ENCODE peak calls at places on chromosome 1, in eight cellular contexts. L is cardiac fibroblast, F is fibroblast of lung, U is HFF-Myc, I is PC-3, Q is mesothelial cell of epicardium, A is B cell, H is Caco-2. X is an unnamed sample.
A peak's percentile ranks its signal among the peaks of the same experiment; 100 is the strongest.

GRCh38 chr1:23865543-23865930 is 2.6 kb downstream of the FUCA1 start:
- DNase-seq in L (peak; percentile 52), F (peak; percentile 10), U (peak; percentile 48), I (peak; percentile 91), Q (no peak), A (no peak), H (no peak), X (no peak)

GRCh38 chr1:20785907-20786309 is 1.2 kb downstream of the HP1BP3 start:
- DNase-seq in L (peak; percentile 6), F (peak; percentile 11), U (no peak), I (peak; percentile 4), Q (no peak), A (peak; percentile 45), H (no peak), X (no peak)

GRCh38 chr1:19495816-19496528 is 10.6 kb upstream of the CAPZB start:
- DNase-seq in L (peak; percentile 36), F (peak; percentile 69), U (no peak), I (no peak), Q (no peak), A (no peak), H (no peak), X (no peak)

GRCh38 chr1:58392083-58392482 is 154.4 kb downstream of the OMA1 start:
- DNase-seq in L (no peak), F (no peak), U (no peak), I (no peak), Q (no peak), A (peak; percentile 77), H (no peak), X (no peak)

GRCh38 chr1:45134468-45134873 is 71.9 kb downstream of the ZSWIM5 start:
- DNase-seq in L (no peak), F (no peak), U (no peak), I (no peak), Q (no peak), A (no peak), H (no peak), X (no peak)

GRCh38 chr1:58592521-58593134 is 15.6 kb upstream of the TACSTD2 start:
- DNase-seq in L (peak; percentile 92), F (peak; percentile 89), U (peak; percentile 65), I (peak; percentile 85), Q (no peak), A (no peak), H (no peak), X (no peak)

GRCh38 chr1:201017828-201018163 is 5.7 kb downstream of the KIF21B start:
- DNase-seq in L (no peak), F (no peak), U (no peak), I (no peak), Q (no peak), A (no peak), H (no peak), X (no peak)

GRCh38 chr1:223031690-223032601 is 111.1 kb downstream of the TLR5 start:
- DNase-seq in L (peak; percentile 78), F (peak; percentile 31), U (no peak), I (peak; percentile 50), Q (no peak), A (no peak), H (no peak), X (no peak)

GRCh38 chr1:19786988-19787423 is 12.7 kb downstream of the TMCO4 start:
- DNase-seq in L (no peak), F (no peak), U (no peak), I (peak; percentile 59), Q (peak; percentile 59), A (no peak), H (peak; percentile 49), X (no peak)

DNA sequence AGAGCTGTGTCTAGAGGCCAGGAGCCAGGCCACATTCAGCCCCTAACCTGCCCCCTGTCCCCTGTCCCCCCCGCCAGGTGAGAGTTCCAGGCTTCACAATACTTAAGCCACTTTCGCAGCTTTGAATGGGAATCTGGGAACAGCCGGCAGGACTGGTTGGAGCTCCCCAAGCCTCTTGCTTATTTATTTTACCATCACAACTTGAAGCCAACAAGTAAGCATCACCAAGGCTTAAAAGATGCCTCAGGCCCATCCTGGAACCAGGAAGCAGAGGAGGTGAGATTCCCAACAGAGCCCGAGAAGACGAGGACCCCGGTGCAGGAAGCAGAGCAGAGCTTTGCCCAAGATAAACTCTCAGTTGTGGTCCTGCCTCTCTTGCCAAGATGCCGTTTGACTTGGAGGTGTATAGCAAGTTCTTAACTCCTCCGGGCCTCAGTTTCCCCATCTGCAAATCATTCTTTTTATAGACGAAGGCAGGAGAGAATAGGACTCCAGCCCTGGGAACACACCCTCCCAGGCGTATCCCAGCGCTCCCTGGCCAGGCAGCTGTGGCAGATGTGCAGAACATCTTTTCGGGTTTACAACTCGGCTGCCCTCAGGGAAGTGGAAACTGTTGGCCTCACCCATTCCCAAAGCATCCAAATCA is 66.8 kb upstream of the SLC25A33 start:
- DNase-seq in L (no peak), F (no peak), U (no peak), I (no peak), Q (no peak), A (no peak), H (no peak), X (no peak)
- TF ChIP-seq CTCF in L (no peak), F (no peak), U (no peak), I (no peak), Q (no peak), A (no peak), H (no peak), X (no peak)

GRCh38 chr1:5447479-5448070 is 544.6 kb downstream of the NPHP4 start:
- DNase-seq in L (no peak), F (no peak), U (no peak), I (no peak), Q (no peak), A (no peak), H (no peak), X (no peak)

GRCh38 chr1:5444365-5444890 is 547.8 kb downstream of the NPHP4 start:
- DNase-seq in L (no peak), F (no peak), U (no peak), I (no peak), Q (no peak), A (no peak), H (no peak), X (no peak)

GRCh38 chr1:5451671-5452070 is 540.6 kb downstream of the NPHP4 start:
- DNase-seq in L (no peak), F (no peak), U (no peak), I (no peak), Q (no peak), A (no peak), H (no peak), X (no peak)

GRCh38 chr1:5448486-5448885 is 543.7 kb downstream of the NPHP4 start:
- DNase-seq in L (no peak), F (no peak), U (no peak), I (no peak), Q (no peak), A (no peak), H (no peak), X (no peak)
- TF ChIP-seq CTCF in L (no peak), F (no peak), U (no peak), I (no peak), Q (no peak), A (no peak), H (no peak), X (no peak)

GRCh38 chr1:66220477-66220876 is 313.5 kb upstream of the SGIP1 start:
- DNase-seq in L (no peak), F (no peak), U (no peak), I (no peak), Q (no peak), A (no peak), H (no peak), X (no peak)

GRCh38 chr1:66214901-66215300 is 319.1 kb upstream of the SGIP1 start:
- DNase-seq in L (no peak), F (no peak), U (no peak), I (no peak), Q (no peak), A (no peak), H (no peak), X (no peak)

GRCh38 chr1:66217021-66217420 is 316.9 kb upstream of the SGIP1 start:
- DNase-seq in L (no peak), F (peak; percentile 28), U (no peak), I (peak; percentile 56), Q (no peak), A (no peak), H (no peak), X (no peak)

GRCh38 chr1:66217561-66217960 is 316.4 kb upstream of the SGIP1 start:
- DNase-seq in L (no peak), F (no peak), U (no peak), I (no peak), Q (no peak), A (no peak), H (no peak), X (no peak)
- TF ChIP-seq CTCF in L (no peak), F (no peak), U (no peak), I (no peak), Q (no peak), A (no peak), H (no peak), X (no peak)

DNA sequence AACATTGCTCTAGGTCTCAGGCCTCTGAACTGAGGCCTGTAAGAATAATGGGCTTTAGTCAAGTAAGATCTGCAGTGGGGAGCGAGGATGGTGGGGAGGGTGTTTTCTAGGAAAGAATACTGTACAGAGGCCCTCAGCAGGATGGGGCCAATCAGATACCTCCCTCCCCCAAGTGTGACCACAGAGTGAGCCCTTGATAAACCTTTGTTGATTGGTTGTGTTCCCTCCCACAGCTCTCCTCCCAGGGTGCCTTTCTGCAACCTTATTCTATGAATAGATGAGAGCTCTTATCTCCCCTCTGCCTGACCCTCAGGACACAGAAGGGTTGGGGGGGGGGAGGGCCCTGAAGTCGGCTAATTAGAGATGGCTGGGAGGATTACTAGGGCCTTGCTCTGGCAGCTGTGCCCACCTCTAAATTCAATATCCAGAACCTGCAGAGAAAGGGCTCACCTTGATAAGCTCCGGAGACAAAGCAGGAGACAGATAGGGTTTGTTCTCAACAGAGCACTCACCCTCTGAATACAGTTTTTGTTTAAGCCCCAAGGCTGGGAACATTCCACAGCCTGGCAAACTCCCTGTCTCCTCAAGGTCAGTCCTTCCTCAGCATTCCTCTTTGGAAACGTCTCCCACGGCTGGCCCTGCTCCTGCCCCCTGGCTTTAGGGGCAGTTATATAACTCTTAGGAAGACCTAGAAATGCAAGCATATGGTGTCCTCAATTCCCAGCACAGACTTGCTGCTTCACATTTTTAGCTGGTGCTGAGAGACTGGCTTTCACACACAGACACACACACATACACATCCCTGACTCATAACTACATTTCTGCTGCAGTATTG is 42.9 kb downstream of the ATP1A1 start:
- DNase-seq in L (peak; percentile 42), F (no peak), U (no peak), I (no peak), Q (no peak), A (no peak), H (no peak), X (no peak)
- TF ChIP-seq CTCF in L (peak; percentile 3), F (no peak), U (no peak), I (no peak), Q (no peak), A (no peak), H (no peak), X (no peak)

GRCh38 chr1:167714851-167715652 is 6.7 kb upstream of the MPZL1 start:
- DNase-seq in L (peak; percentile 92), F (peak; percentile 92), U (peak; percentile 87), I (peak; percentile 97), Q (peak; percentile 90), A (peak; percentile 87), H (peak; percentile 84), X (peak; percentile 82)
- TF ChIP-seq CTCF in L (peak; percentile 85), F (peak; percentile 94), U (peak; percentile 89), I (peak; percentile 94), Q (peak; percentile 74), A (peak; percentile 85), H (peak; percentile 89), X (peak; percentile 85)